ENCODE peak calls at places on chromosomes 2 and 18, in seven cellular contexts. One of them, this sample, is unnamed.

GRCh38 chr2:30404354-30405265 is 42.4 kb upstream of the LCLAT1 start:
- DNase-seq in iPS DF 6.9: no peak
- DNase-seq in kidney glomerular epithelial cell: no peak
- DNase-seq in stimulated activated CD8-positive, alpha-beta memory T cell treated with anti-CD3 and anti-CD28 coated beads, Interleukin-15, amount 100 ng/mL, for 24 hours: no peak
- DNase-seq in NCI-H460: no peak
- DNase-seq in G401: no peak
- DNase-seq in MCF 10A: no peak
- DNase-seq in this sample: no peak

GRCh38 chr18:35155403-35156117 is 85.3 kb upstream of the ZNF397 start:
- DNase-seq in iPS DF 6.9: no peak
- DNase-seq in kidney glomerular epithelial cell: no peak
- DNase-seq in stimulated activated CD8-positive, alpha-beta memory T cell treated with anti-CD3 and anti-CD28 coated beads, Interleukin-15, amount 100 ng/mL, for 24 hours: no peak
- DNase-seq in NCI-H460: no peak
- DNase-seq in G401: no peak
- DNase-seq in MCF 10A: no peak
- DNase-seq in this sample: no peak

GRCh38 chr18:53551868-53552426 is 672.5 kb downstream of the MBD2 start:
- DNase-seq in iPS DF 6.9: no peak
- DNase-seq in kidney glomerular epithelial cell: peak
- DNase-seq in stimulated activated CD8-positive, alpha-beta memory T cell treated with anti-CD3 and anti-CD28 coated beads, Interleukin-15, amount 100 ng/mL, for 24 hours: no peak
- DNase-seq in NCI-H460: no peak
- DNase-seq in G401: no peak
- DNase-seq in MCF 10A: no peak
- DNase-seq in this sample: no peak

GRCh38 chr2:221616561-221616960 is 44.5 kb upstream of the EPHA4 start:
- DNase-seq in iPS DF 6.9: no peak
- DNase-seq in kidney glomerular epithelial cell: no peak
- DNase-seq in stimulated activated CD8-positive, alpha-beta memory T cell treated with anti-CD3 and anti-CD28 coated beads, Interleukin-15, amount 100 ng/mL, for 24 hours: no peak
- DNase-seq in NCI-H460: no peak
- DNase-seq in G401: no peak
- DNase-seq in MCF 10A: no peak
- DNase-seq in this sample: no peak

GRCh38 chr18:23721711-23722479 is 32.6 kb downstream of the LAMA3 start:
- DNase-seq in iPS DF 6.9: no peak
- DNase-seq in kidney glomerular epithelial cell: no peak
- DNase-seq in stimulated activated CD8-positive, alpha-beta memory T cell treated with anti-CD3 and anti-CD28 coated beads, Interleukin-15, amount 100 ng/mL, for 24 hours: no peak
- DNase-seq in NCI-H460: no peak
- DNase-seq in G401: no peak
- DNase-seq in MCF 10A: no peak
- DNase-seq in this sample: no peak

GRCh38 chr18:63909870-63910269 is 2.1 kb downstream of the SERPINB10 start:
- DNase-seq in iPS DF 6.9: no peak
- DNase-seq in kidney glomerular epithelial cell: no peak
- DNase-seq in stimulated activated CD8-positive, alpha-beta memory T cell treated with anti-CD3 and anti-CD28 coated beads, Interleukin-15, amount 100 ng/mL, for 24 hours: no peak
- DNase-seq in NCI-H460: no peak
- DNase-seq in G401: no peak
- DNase-seq in MCF 10A: peak
- DNase-seq in this sample: no peak

GRCh38 chr2:97775074-97775473 is 61.7 kb downstream of the ZAP70 start:
- DNase-seq in iPS DF 6.9: no peak
- DNase-seq in kidney glomerular epithelial cell: no peak
- DNase-seq in stimulated activated CD8-positive, alpha-beta memory T cell treated with anti-CD3 and anti-CD28 coated beads, Interleukin-15, amount 100 ng/mL, for 24 hours: no peak
- DNase-seq in NCI-H460: no peak
- DNase-seq in G401: no peak
- DNase-seq in MCF 10A: no peak
- DNase-seq in this sample: no peak

GRCh38 chr18:31206064-31206463 is 43.4 kb upstream of the DSC1 start:
- DNase-seq in iPS DF 6.9: no peak
- DNase-seq in kidney glomerular epithelial cell: no peak
- DNase-seq in stimulated activated CD8-positive, alpha-beta memory T cell treated with anti-CD3 and anti-CD28 coated beads, Interleukin-15, amount 100 ng/mL, for 24 hours: no peak
- DNase-seq in NCI-H460: no peak
- DNase-seq in G401: no peak
- DNase-seq in MCF 10A: no peak
- DNase-seq in this sample: no peak

GRCh38 chr2:196219686-196220085 is 48.3 kb upstream of the STK17B start:
- DNase-seq in iPS DF 6.9: no peak
- DNase-seq in kidney glomerular epithelial cell: no peak
- DNase-seq in stimulated activated CD8-positive, alpha-beta memory T cell treated with anti-CD3 and anti-CD28 coated beads, Interleukin-15, amount 100 ng/mL, for 24 hours: no peak
- DNase-seq in NCI-H460: no peak
- DNase-seq in G401: no peak
- DNase-seq in MCF 10A: no peak
- DNase-seq in this sample: no peak

GRCh38 chr18:65754121-65754520 is 3.3 kb downstream of the CDH7 start:
- DNase-seq in iPS DF 6.9: no peak
- DNase-seq in kidney glomerular epithelial cell: no peak
- DNase-seq in stimulated activated CD8-positive, alpha-beta memory T cell treated with anti-CD3 and anti-CD28 coated beads, Interleukin-15, amount 100 ng/mL, for 24 hours: no peak
- DNase-seq in NCI-H460: no peak
- DNase-seq in G401: peak
- DNase-seq in MCF 10A: peak
- DNase-seq in this sample: no peak

GRCh38 chr18:63119647-63120046 is 199.9 kb downstream of the BCL2 start:
- DNase-seq in iPS DF 6.9: no peak
- DNase-seq in kidney glomerular epithelial cell: peak
- DNase-seq in stimulated activated CD8-positive, alpha-beta memory T cell treated with anti-CD3 and anti-CD28 coated beads, Interleukin-15, amount 100 ng/mL, for 24 hours: no peak
- DNase-seq in NCI-H460: peak
- DNase-seq in G401: peak
- DNase-seq in MCF 10A: peak
- DNase-seq in this sample: peak